ENCODE peak calls at places on chromosomes 5 and 9, in six cellular contexts. U, S, Y, L, H and I are unnamed samples.
A peak's percentile ranks its signal among the peaks of the same experiment; 100 is the strongest.

GRCh38 chr5:138760448-138761110 is 7.4 kb downstream of the CTNNA1 start:
- DNase-seq in L (no peak), S (peak; percentile 44), H (no peak), U (no peak), Y (no peak), I (no peak)

GRCh38 chr9:116661037-116661954 is 25.8 kb upstream of the TRIM32 start:
- DNase-seq in Y (peak; percentile 40), L (peak; percentile 26), H (peak; percentile 56), S (peak; percentile 72), U (peak; percentile 41), I (peak; percentile 67)

GRCh38 chr5:122435738-122436137 is 123.7 kb downstream of the SNCAIP start:
- DNase-seq in H (no peak), Y (no peak), L (no peak), S (no peak), U (no peak), I (no peak)

GRCh38 chr5:14138608-14139540 is 4.3 kb upstream of the TRIO start:
- DNase-seq in L (no peak), U (no peak), S (no peak), H (no peak), Y (no peak), I (no peak)

GRCh38 chr5:141560725-141561483 is 57.9 kb downstream of the DIAPH1 start:
- DNase-seq in Y (peak; percentile 86), L (peak; percentile 74), S (peak; percentile 97), H (peak; percentile 84), U (peak; percentile 95), I (peak; percentile 96)

GRCh38 chr5:171307843-171308452 is 1.1 kb upstream of the TLX3 start:
- DNase-seq in U (no peak), H (no peak), Y (no peak), L (no peak), S (no peak), I (no peak)

GRCh38 chr9:127966416-127967150 is 14.2 kb downstream of the EEIG1 start:
- DNase-seq in S (no peak), H (peak; percentile 68), Y (no peak), U (no peak), L (no peak), I (no peak)

GRCh38 chr9:99162759-99163364 is 57.9 kb downstream of the TGFBR1 start:
- DNase-seq in H (no peak), U (no peak), L (peak; percentile 3), S (peak; percentile 20), Y (no peak), I (no peak)

GRCh38 chr5:67149933-67150523 is 46.6 kb downstream of the CD180 start:
- DNase-seq in L (no peak), S (no peak), U (no peak), H (peak; percentile 65), Y (no peak), I (no peak)

GRCh38 chr5:119470851-119471451 is 18.7 kb downstream of the HSD17B4 start:
- DNase-seq in H (no peak), Y (no peak), L (no peak), U (no peak), S (peak; percentile 35), I (peak; percentile 19)

GRCh38 chr9:133618726-133619125 is 9.5 kb upstream of the FAM163B start:
- DNase-seq in L (no peak), Y (no peak), H (no peak), S (no peak), U (no peak), I (no peak)

GRCh38 chr9:101574773-101575333 is 19.9 kb downstream of the PPP3R2 start:
- DNase-seq in S (peak; percentile 1), H (no peak), L (no peak), Y (no peak), U (no peak), I (no peak)

GRCh38 chr9:20023237-20023928 is 234.5 kb upstream of the SLC24A2 start:
- DNase-seq in Y (no peak), U (no peak), H (no peak), S (no peak), L (no peak), I (no peak)

GRCh38 chr5:27311544-27311943 is 273.2 kb upstream of the CDH9 start:
- DNase-seq in U (no peak), S (peak; percentile 61), H (no peak), L (no peak), Y (no peak), I (peak; percentile 77)

GRCh38 chr5:50595199-50595598 is 71.2 kb upstream of the PARP8 start:
- DNase-seq in Y (peak; percentile 33), U (no peak), L (peak; percentile 8), H (peak; percentile 36), S (peak; percentile 92), I (peak; percentile 86)

GRCh38 chr5:72625369-72625768 is 118.2 kb upstream of the ZNF366 start:
- DNase-seq in U (no peak), S (no peak), H (no peak), L (no peak), Y (no peak), I (no peak)

GRCh38 chr5:41312066-41312465 is 98.7 kb upstream of the C6 start:
- DNase-seq in U (no peak), Y (no peak), S (no peak), H (no peak), L (no peak), I (no peak)

GRCh38 chr9:86500031-86500430 is 145.8 kb upstream of the TUT7 start:
- DNase-seq in S (peak; percentile 6), H (no peak), Y (no peak), U (no peak), L (no peak), I (no peak)

GRCh38 chr5:136729901-136730355 is 364.6 kb upstream of the TRPC7 start:
- DNase-seq in U (no peak), H (peak; percentile 68), S (peak; percentile 96), Y (no peak), L (peak; percentile 73), I (peak; percentile 4)

GRCh38 chr9:4833781-4834560 is 41.2 kb downstream of the RCL1 start:
- DNase-seq in S (peak; percentile 49), H (no peak), U (no peak), L (no peak), Y (no peak), I (no peak)

GRCh38 chr9:117720555-117720954 is 16.4 kb downstream of the TLR4 start:
- DNase-seq in L (no peak), S (no peak), Y (no peak), H (no peak), U (no peak), I (no peak)

GRCh38 chr9:70079364-70080103 is 35.9 kb downstream of the MAMDC2 start:
- DNase-seq in U (no peak), Y (no peak), S (no peak), L (no peak), H (no peak), I (peak; percentile 48)

GRCh38 chr5:58505502-58505901 is 14.3 kb downstream of the GAPT start:
- DNase-seq in L (peak; percentile 56), S (no peak), Y (no peak), U (no peak), H (no peak), I (no peak)

GRCh38 chr9:114289571-114290481 is 33.1 kb upstream of the ORM1 start:
- DNase-seq in Y (no peak), L (no peak), H (no peak), S (no peak), U (peak; percentile 21), I (no peak)

GRCh38 chr5:132094393-132095076 is 20.9 kb downstream of the CSF2 start:
- DNase-seq in U (peak; percentile 15), Y (peak; percentile 90), S (peak; percentile 98), H (peak; percentile 94), L (peak; percentile 90), I (peak; percentile 99)

GRCh38 chr5:132095745-132096084 is 22.1 kb downstream of the CSF2 start:
- DNase-seq in U (peak; percentile 15), S (no peak), L (no peak), H (no peak), Y (no peak), I (no peak)

GRCh38 chr5:132096904-132097303 is 23.3 kb downstream of the CSF2 start:
- DNase-seq in Y (no peak), L (no peak), S (no peak), U (no peak), H (peak; percentile 26), I (no peak)

GRCh38 chr5:132093310-132093709 is 19.7 kb downstream of the CSF2 start:
- DNase-seq in H (no peak), S (no peak), L (no peak), U (no peak), Y (no peak), I (no peak)

GRCh38 chr5:132095077-132095744 is 21.6 kb downstream of the CSF2 start:
- DNase-seq in Y (no peak), U (no peak), H (peak; percentile 14), S (no peak), L (no peak), I (peak; percentile 51)
- H2AFZ ChIP-seq in Y (peak overlapping the region; percentile 3), U (no peak overlapping the region), H (no peak overlapping the region), S (no peak overlapping the region), L (no peak overlapping the region), I (peak overlapping the region; percentile 12)

DNA sequence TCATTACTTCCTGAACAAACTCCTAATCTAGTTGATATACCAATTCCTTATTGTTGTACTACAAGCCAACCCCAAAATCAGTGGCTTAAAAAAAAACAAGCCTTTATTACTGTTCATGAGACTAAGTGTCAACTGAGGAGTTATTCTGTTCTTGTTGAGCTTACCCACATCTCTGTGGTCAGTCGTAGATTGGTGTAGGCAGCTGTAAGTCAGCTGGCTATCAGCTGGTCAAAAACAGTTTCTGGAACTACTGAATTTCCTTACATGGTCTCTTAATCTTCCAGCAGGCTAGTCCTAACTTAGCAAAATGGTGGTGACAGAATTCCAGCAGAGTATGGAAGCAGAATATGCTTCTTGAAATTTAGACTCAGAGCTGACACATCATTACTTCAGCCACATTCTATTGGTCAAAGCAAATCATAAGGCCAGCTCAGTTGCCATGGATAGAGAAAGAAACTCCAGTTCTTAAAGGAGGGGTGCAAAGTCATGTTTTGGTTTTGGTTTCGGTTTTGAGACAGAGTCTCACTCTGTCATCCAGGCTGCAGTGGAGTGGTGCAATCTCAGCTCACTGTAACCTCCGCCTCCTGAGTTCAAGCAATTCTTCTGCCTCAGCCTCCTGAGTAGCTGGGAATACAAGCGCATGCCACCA is 386.1 kb upstream of the MPDZ start:
- DNase-seq in S (peak; percentile 16), L (peak; percentile 26), Y (no peak), H (no peak), U (no peak), I (peak; percentile 40)
- H2AFZ ChIP-seq in S (peak overlapping the region; percentile 72), L (no peak overlapping the region), Y (peak overlapping the region; percentile 38), H (peak overlapping the region; percentile 80), U (no peak overlapping the region), I (peak overlapping the region; percentile 53)

DNA sequence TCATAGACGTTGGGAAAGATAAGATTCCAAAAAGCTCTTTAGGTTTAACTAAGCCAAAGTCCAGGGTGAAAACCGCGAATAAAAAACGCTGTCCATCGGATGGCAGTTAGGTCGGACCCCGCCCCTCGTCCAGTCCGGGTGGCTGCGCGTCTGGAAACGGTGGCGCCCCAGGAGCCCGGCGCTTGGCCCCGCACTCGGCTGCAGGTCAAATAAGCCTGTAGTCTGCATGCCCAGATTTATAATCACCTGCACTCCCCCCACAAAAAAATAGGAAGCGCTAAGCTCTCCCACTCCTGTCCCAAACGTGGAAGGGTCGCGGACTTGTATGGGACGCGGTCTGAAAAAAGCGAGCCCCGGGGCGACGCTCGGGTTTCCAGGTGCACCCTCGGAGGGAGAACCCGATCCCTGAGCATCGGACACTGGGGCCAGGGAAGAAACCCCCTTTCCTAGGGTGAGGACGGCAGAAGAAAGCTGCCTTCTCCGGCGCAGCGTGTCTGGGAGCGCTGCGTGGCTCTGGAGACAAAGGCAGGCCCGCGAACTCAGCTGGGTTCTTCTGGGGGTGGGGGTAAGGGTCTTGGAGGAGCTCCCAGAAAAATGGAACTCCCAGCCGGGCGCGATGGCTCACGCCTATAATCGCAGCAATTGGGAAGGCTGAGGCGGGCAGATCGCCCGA is 923 bp upstream of the ZBTB5 start:
- DNase-seq in U (peak; percentile 88), Y (no peak), H (peak; percentile 55), L (no peak), S (peak; percentile 81), I (peak; percentile 78)
- H2AFZ ChIP-seq in U (no peak overlapping the region), Y (peak overlapping the region; percentile 82), H (peak overlapping the region; percentile 96), L (peak overlapping the region; percentile 97), S (peak overlapping the region; percentile 88), I (peak overlapping the region; percentile 99)

GRCh38 chr5:74316064-74316586 is 324.4 kb downstream of the ENC1 start:
- DNase-seq in L (peak; percentile 98), U (peak; percentile 33), H (peak; percentile 88), S (peak; percentile 99), Y (peak; percentile 91), I (peak; percentile 99)
- H2AFZ ChIP-seq in L (peak overlapping the region; percentile 2), U (no peak overlapping the region), H (peak overlapping the region; percentile 77), S (peak overlapping the region; percentile 63), Y (peak overlapping the region; percentile 73), I (peak overlapping the region; percentile 78)